ENCODE peak calls at places on chromosomes 16 and 17, in ten cellular contexts. One of them, this sample, is unnamed.
A peak's percentile ranks its signal among the peaks of the same experiment; 100 is the strongest.

GRCh38 chr17:45426561-45426960 is 6.1 kb downstream of the ARHGAP27 start:
- DNase-seq in SJSA1: no peak
- DNase-seq in NCI-H345: no peak
- DNase-seq in activated CD8-positive, alpha-beta T cell treated with anti-CD3 and anti-CD28 coated beads, Interleukin-2, amount 10 ng/mL, durations not matched to agents 7 days and 5 days: no peak
- DNase-seq in NCI-H2081: no peak
- DNase-seq in NCI-H1105 treated with DMSO at 0.1 percent for 48 hours: no peak
- DNase-seq in brain pericyte: no peak
- DNase-seq in smooth muscle cell of the brain vasculature: no peak
- DNase-seq in caudate nucleus: no peak
- DNase-seq in Daoy: no peak
- DNase-seq in this sample: no peak

GRCh38 chr16:69589434-69590269 is 23.9 kb downstream of the NFAT5 start:
- DNase-seq in SJSA1: no peak
- DNase-seq in NCI-H345: no peak
- DNase-seq in activated CD8-positive, alpha-beta T cell treated with anti-CD3 and anti-CD28 coated beads, Interleukin-2, amount 10 ng/mL, durations not matched to agents 7 days and 5 days: no peak
- DNase-seq in NCI-H2081: no peak
- DNase-seq in NCI-H1105 treated with DMSO at 0.1 percent for 48 hours: no peak
- DNase-seq in brain pericyte: no peak
- DNase-seq in smooth muscle cell of the brain vasculature: no peak
- DNase-seq in caudate nucleus: no peak
- DNase-seq in Daoy: no peak
- DNase-seq in this sample: no peak

GRCh38 chr16:29745126-29745852 is 501 bp downstream of the C16orf54 start:
- DNase-seq in SJSA1: no peak
- DNase-seq in NCI-H345: no peak
- DNase-seq in activated CD8-positive, alpha-beta T cell treated with anti-CD3 and anti-CD28 coated beads, Interleukin-2, amount 10 ng/mL, durations not matched to agents 7 days and 5 days: peak; percentile 71
- DNase-seq in NCI-H2081: no peak
- DNase-seq in NCI-H1105 treated with DMSO at 0.1 percent for 48 hours: no peak
- DNase-seq in brain pericyte: no peak
- DNase-seq in smooth muscle cell of the brain vasculature: no peak
- DNase-seq in caudate nucleus: no peak
- DNase-seq in Daoy: no peak
- DNase-seq in this sample: no peak

GRCh38 chr17:1829189-1829578 is 518 bp downstream of the SMYD4 start:
- DNase-seq in SJSA1: no peak
- DNase-seq in NCI-H345: peak; percentile 11
- DNase-seq in activated CD8-positive, alpha-beta T cell treated with anti-CD3 and anti-CD28 coated beads, Interleukin-2, amount 10 ng/mL, durations not matched to agents 7 days and 5 days: peak; percentile 25
- DNase-seq in NCI-H2081: no peak
- DNase-seq in NCI-H1105 treated with DMSO at 0.1 percent for 48 hours: no peak
- DNase-seq in brain pericyte: no peak
- DNase-seq in smooth muscle cell of the brain vasculature: no peak
- DNase-seq in caudate nucleus: no peak
- DNase-seq in Daoy: peak; percentile 27
- DNase-seq in this sample: peak; percentile 79

GRCh38 chr16:31880322-31880979 is 6.8 kb downstream of the ZNF267 start:
- DNase-seq in SJSA1: no peak
- DNase-seq in NCI-H345: no peak
- DNase-seq in activated CD8-positive, alpha-beta T cell treated with anti-CD3 and anti-CD28 coated beads, Interleukin-2, amount 10 ng/mL, durations not matched to agents 7 days and 5 days: peak; percentile 53
- DNase-seq in NCI-H2081: no peak
- DNase-seq in NCI-H1105 treated with DMSO at 0.1 percent for 48 hours: no peak
- DNase-seq in brain pericyte: no peak
- DNase-seq in smooth muscle cell of the brain vasculature: no peak
- DNase-seq in caudate nucleus: no peak
- DNase-seq in Daoy: peak; percentile 69
- DNase-seq in this sample: no peak

GRCh38 chr16:21208831-21209230 is 2.5 kb downstream of the ZP2 start:
- DNase-seq in SJSA1: no peak
- DNase-seq in NCI-H345: no peak
- DNase-seq in activated CD8-positive, alpha-beta T cell treated with anti-CD3 and anti-CD28 coated beads, Interleukin-2, amount 10 ng/mL, durations not matched to agents 7 days and 5 days: no peak
- DNase-seq in NCI-H2081: no peak
- DNase-seq in NCI-H1105 treated with DMSO at 0.1 percent for 48 hours: no peak
- DNase-seq in brain pericyte: no peak
- DNase-seq in smooth muscle cell of the brain vasculature: no peak
- DNase-seq in caudate nucleus: no peak
- DNase-seq in Daoy: no peak
- DNase-seq in this sample: no peak

GRCh38 chr17:61324540-61324868 is 75.1 kb upstream of the TBX2 start:
- DNase-seq in SJSA1: peak; percentile 75
- DNase-seq in NCI-H345: no peak
- DNase-seq in activated CD8-positive, alpha-beta T cell treated with anti-CD3 and anti-CD28 coated beads, Interleukin-2, amount 10 ng/mL, durations not matched to agents 7 days and 5 days: no peak
- DNase-seq in NCI-H2081: no peak
- DNase-seq in NCI-H1105 treated with DMSO at 0.1 percent for 48 hours: no peak
- DNase-seq in brain pericyte: no peak
- DNase-seq in smooth muscle cell of the brain vasculature: no peak
- DNase-seq in caudate nucleus: no peak
- DNase-seq in Daoy: peak; percentile 63
- DNase-seq in this sample: peak; percentile 57

GRCh38 chr17:28961391-28961790 is 10.1 kb upstream of the PHF12 start:
- DNase-seq in SJSA1: no peak
- DNase-seq in NCI-H345: no peak
- DNase-seq in activated CD8-positive, alpha-beta T cell treated with anti-CD3 and anti-CD28 coated beads, Interleukin-2, amount 10 ng/mL, durations not matched to agents 7 days and 5 days: no peak
- DNase-seq in NCI-H2081: no peak
- DNase-seq in NCI-H1105 treated with DMSO at 0.1 percent for 48 hours: no peak
- DNase-seq in brain pericyte: no peak
- DNase-seq in smooth muscle cell of the brain vasculature: no peak
- DNase-seq in caudate nucleus: no peak
- DNase-seq in Daoy: no peak
- DNase-seq in this sample: no peak

GRCh38 chr16:54484700-54485099 is 198.1 kb upstream of the IRX3 start:
- DNase-seq in SJSA1: no peak
- DNase-seq in NCI-H345: no peak
- DNase-seq in activated CD8-positive, alpha-beta T cell treated with anti-CD3 and anti-CD28 coated beads, Interleukin-2, amount 10 ng/mL, durations not matched to agents 7 days and 5 days: no peak
- DNase-seq in NCI-H2081: no peak
- DNase-seq in NCI-H1105 treated with DMSO at 0.1 percent for 48 hours: no peak
- DNase-seq in brain pericyte: no peak
- DNase-seq in smooth muscle cell of the brain vasculature: no peak
- DNase-seq in caudate nucleus: no peak
- DNase-seq in Daoy: no peak
- DNase-seq in this sample: no peak

GRCh38 chr17:28282596-28282995 is 36.4 kb upstream of the TMEM97 start:
- DNase-seq in SJSA1: peak; percentile 52
- DNase-seq in NCI-H345: peak; percentile 69
- DNase-seq in activated CD8-positive, alpha-beta T cell treated with anti-CD3 and anti-CD28 coated beads, Interleukin-2, amount 10 ng/mL, durations not matched to agents 7 days and 5 days: no peak
- DNase-seq in NCI-H2081: no peak
- DNase-seq in NCI-H1105 treated with DMSO at 0.1 percent for 48 hours: peak; percentile 76
- DNase-seq in brain pericyte: peak; percentile 15
- DNase-seq in smooth muscle cell of the brain vasculature: peak; percentile 59
- DNase-seq in caudate nucleus: no peak
- DNase-seq in Daoy: peak; percentile 76
- DNase-seq in this sample: no peak

GRCh38 chr16:11049396-11050059 is 105.2 kb downstream of the CLEC16A start:
- DNase-seq in SJSA1: peak; percentile 72
- DNase-seq in NCI-H345: no peak
- DNase-seq in activated CD8-positive, alpha-beta T cell treated with anti-CD3 and anti-CD28 coated beads, Interleukin-2, amount 10 ng/mL, durations not matched to agents 7 days and 5 days: no peak
- DNase-seq in NCI-H2081: no peak
- DNase-seq in NCI-H1105 treated with DMSO at 0.1 percent for 48 hours: no peak
- DNase-seq in brain pericyte: no peak
- DNase-seq in smooth muscle cell of the brain vasculature: no peak
- DNase-seq in caudate nucleus: no peak
- DNase-seq in Daoy: no peak
- DNase-seq in this sample: no peak

GRCh38 chr16:1989209-1989825 is 453 bp upstream of the SYNGR3 start:
- DNase-seq in SJSA1: no peak
- DNase-seq in NCI-H345: peak; percentile 64
- DNase-seq in activated CD8-positive, alpha-beta T cell treated with anti-CD3 and anti-CD28 coated beads, Interleukin-2, amount 10 ng/mL, durations not matched to agents 7 days and 5 days: no peak
- DNase-seq in NCI-H2081: peak; percentile 16
- DNase-seq in NCI-H1105 treated with DMSO at 0.1 percent for 48 hours: no peak
- DNase-seq in brain pericyte: no peak
- DNase-seq in smooth muscle cell of the brain vasculature: no peak
- DNase-seq in caudate nucleus: no peak
- DNase-seq in Daoy: no peak
- DNase-seq in this sample: no peak

GRCh38 chr16:4828567-4829320 is 18.3 kb downstream of the GLYR1 start:
- DNase-seq in SJSA1: no peak
- DNase-seq in NCI-H345: no peak
- DNase-seq in activated CD8-positive, alpha-beta T cell treated with anti-CD3 and anti-CD28 coated beads, Interleukin-2, amount 10 ng/mL, durations not matched to agents 7 days and 5 days: no peak
- DNase-seq in NCI-H2081: no peak
- DNase-seq in NCI-H1105 treated with DMSO at 0.1 percent for 48 hours: no peak
- DNase-seq in brain pericyte: no peak
- DNase-seq in smooth muscle cell of the brain vasculature: no peak
- DNase-seq in caudate nucleus: no peak
- DNase-seq in Daoy: no peak
- DNase-seq in this sample: no peak

GRCh38 chr16:35405547-35405946 is 1946.1 kb downstream of the TP53TG3F start:
- DNase-seq in SJSA1: no peak
- DNase-seq in NCI-H345: no peak
- DNase-seq in activated CD8-positive, alpha-beta T cell treated with anti-CD3 and anti-CD28 coated beads, Interleukin-2, amount 10 ng/mL, durations not matched to agents 7 days and 5 days: no peak
- DNase-seq in NCI-H2081: no peak
- DNase-seq in NCI-H1105 treated with DMSO at 0.1 percent for 48 hours: no peak
- DNase-seq in brain pericyte: no peak
- DNase-seq in smooth muscle cell of the brain vasculature: no peak
- DNase-seq in caudate nucleus: no peak
- DNase-seq in Daoy: no peak
- DNase-seq in this sample: no peak

GRCh38 chr16:65229191-65229662 is 107.4 kb upstream of the CDH11 start:
- DNase-seq in SJSA1: no peak
- DNase-seq in NCI-H345: no peak
- DNase-seq in activated CD8-positive, alpha-beta T cell treated with anti-CD3 and anti-CD28 coated beads, Interleukin-2, amount 10 ng/mL, durations not matched to agents 7 days and 5 days: no peak
- DNase-seq in NCI-H2081: no peak
- DNase-seq in NCI-H1105 treated with DMSO at 0.1 percent for 48 hours: no peak
- DNase-seq in brain pericyte: no peak
- DNase-seq in smooth muscle cell of the brain vasculature: no peak
- DNase-seq in caudate nucleus: no peak
- DNase-seq in Daoy: no peak
- DNase-seq in this sample: no peak

GRCh38 chr17:6475411-6475810 is 31.2 kb downstream of the PIMREG start:
- DNase-seq in SJSA1: no peak
- DNase-seq in NCI-H345: no peak
- DNase-seq in activated CD8-positive, alpha-beta T cell treated with anti-CD3 and anti-CD28 coated beads, Interleukin-2, amount 10 ng/mL, durations not matched to agents 7 days and 5 days: no peak
- DNase-seq in NCI-H2081: no peak
- DNase-seq in NCI-H1105 treated with DMSO at 0.1 percent for 48 hours: no peak
- DNase-seq in brain pericyte: no peak
- DNase-seq in smooth muscle cell of the brain vasculature: no peak
- DNase-seq in caudate nucleus: no peak
- DNase-seq in Daoy: no peak
- DNase-seq in this sample: no peak

GRCh38 chr16:11696266-11697012 is 28.2 kb downstream of the SNN start:
- DNase-seq in SJSA1: no peak
- DNase-seq in NCI-H345: no peak
- DNase-seq in activated CD8-positive, alpha-beta T cell treated with anti-CD3 and anti-CD28 coated beads, Interleukin-2, amount 10 ng/mL, durations not matched to agents 7 days and 5 days: peak; percentile 37
- DNase-seq in NCI-H2081: no peak
- DNase-seq in NCI-H1105 treated with DMSO at 0.1 percent for 48 hours: no peak
- DNase-seq in brain pericyte: no peak
- DNase-seq in smooth muscle cell of the brain vasculature: no peak
- DNase-seq in caudate nucleus: no peak
- DNase-seq in Daoy: no peak
- DNase-seq in this sample: no peak

GRCh38 chr17:42944211-42944610 is 20.0 kb downstream of the AARSD1 start:
- DNase-seq in SJSA1: no peak
- DNase-seq in NCI-H345: no peak
- DNase-seq in activated CD8-positive, alpha-beta T cell treated with anti-CD3 and anti-CD28 coated beads, Interleukin-2, amount 10 ng/mL, durations not matched to agents 7 days and 5 days: no peak
- DNase-seq in NCI-H2081: no peak
- DNase-seq in NCI-H1105 treated with DMSO at 0.1 percent for 48 hours: no peak
- DNase-seq in brain pericyte: no peak
- DNase-seq in smooth muscle cell of the brain vasculature: no peak
- DNase-seq in caudate nucleus: no peak
- DNase-seq in Daoy: no peak
- DNase-seq in this sample: no peak

This sample was measured in lung microvascular endothelial cell.